ENCODE peak calls at places on chromosomes 16 and 17, in four cellular contexts. G is CD4-positive, CD25-positive, alpha-beta regulatory T cell; H is esophagus squamous epithelium; T is CD8-positive, alpha-beta memory T cell. R is an unnamed sample.

GRCh38 chr16:84618428-84619102 is 687 bp upstream of the COTL1 start:
- DNase-seq in G (no peak), H (no peak), T (no peak), R (peak; percentile 37)

GRCh38 chr17:70808596-70808995 is 639.3 kb downstream of the KCNJ2 start:
- DNase-seq in G (no peak), H (no peak), T (no peak), R (no peak)

GRCh38 chr17:17751489-17751995 is 70.3 kb downstream of the RAI1 start:
- DNase-seq in G (peak; percentile 84), H (no peak), T (no peak), R (no peak)

GRCh38 chr17:38509008-38509771 is 80.9 kb downstream of the ARHGAP23 start:
- DNase-seq in G (peak; percentile 81), H (no peak), T (peak; percentile 55), R (peak; percentile 87)

GRCh38 chr16:68969338-68969737 is 126.0 kb downstream of the TANGO6 start:
- DNase-seq in G (no peak), H (no peak), T (no peak), R (no peak)

GRCh38 chr16:53504665-53505064 is 1.7 kb upstream of the AKTIP start:
- DNase-seq in G (no peak), H (no peak), T (no peak), R (no peak)

GRCh38 chr16:72099377-72099818 is 5.8 kb downstream of the DHX38 start:
- DNase-seq in G (peak; percentile 72), H (no peak), T (peak; percentile 26), R (peak; percentile 13)

GRCh38 chr16:58649707-58650106 is 20.1 kb upstream of the CNOT1 start:
- DNase-seq in G (no peak), H (no peak), T (no peak), R (no peak)

GRCh38 chr17:62631936-62632924 is 4.8 kb downstream of the MRC2 start:
- DNase-seq in G (no peak), H (no peak), T (no peak), R (no peak)

GRCh38 chr17:67637901-67638641 is 79.7 kb upstream of the NOL11 start:
- DNase-seq in G (no peak), H (no peak), T (no peak), R (no peak)

GRCh38 chr17:44124118-44124438 is 637 bp upstream of the HDAC5 start:
- DNase-seq in G (no peak), H (no peak), T (no peak), R (no peak)

GRCh38 chr16:66359811-66360608 is 6.5 kb upstream of the CDH5 start:
- DNase-seq in G (no peak), H (no peak), T (no peak), R (no peak)

GRCh38 chr17:9291912-9292562 is 270.7 kb downstream of the NTN1 start:
- DNase-seq in G (peak; percentile 29), H (no peak), T (no peak), R (no peak)

GRCh38 chr17:82097187-82097918 is 683 bp downstream of the FASN start:
- DNase-seq in G (peak; percentile 36), H (no peak), T (no peak), R (peak; percentile 68)

GRCh38 chr17:30396612-30397011 is 17.9 kb downstream of the CPD start:
- DNase-seq in G (no peak), H (no peak), T (no peak), R (no peak)

GRCh38 chr17:68101992-68102758 is 66.6 kb downstream of the KPNA2 start:
- DNase-seq in G (peak; percentile 46), H (no peak), T (peak; percentile 26), R (peak; percentile 30)

GRCh38 chr17:5128905-5129535 is 13.2 kb downstream of the USP6 start:
- DNase-seq in G (no peak), H (no peak), T (no peak), R (no peak)

GRCh38 chr16:9054460-9054859 is 37.0 kb upstream of the HAPSTR1 start:
- DNase-seq in G (no peak), H (no peak), T (no peak), R (no peak)

GRCh38 chr16:84220851-84221250 is 19.0 kb downstream of the KCNG4 start:
- DNase-seq in G (no peak), H (no peak), T (no peak), R (no peak)

GRCh38 chr16:48329138-48329537 is 56.1 kb downstream of the SIAH1 start:
- DNase-seq in G (no peak), H (no peak), T (no peak), R (no peak)

GRCh38 chr17:79993390-79994221 is 42.1 kb downstream of the TBC1D16 start:
- DNase-seq in G (peak; percentile 34), H (no peak), T (no peak), R (no peak)

GRCh38 chr17:2755941-2756724 is 6.7 kb upstream of the CCDC92B start:
- DNase-seq in G (no peak), H (no peak), T (no peak), R (peak; percentile 8)

GRCh38 chr17:34740516-34740915 is 161.1 kb downstream of the TMEM132E start:
- DNase-seq in G (no peak), H (no peak), T (no peak), R (no peak)

GRCh38 chr16:58426095-58426494 is 33.8 kb downstream of the GINS3 start:
- DNase-seq in G (peak; percentile 51), H (no peak), T (no peak), R (no peak)

GRCh38 chr17:37742114-37742761 is 2.6 kb downstream of the HNF1B start:
- DNase-seq in G (peak; percentile 9), H (no peak), T (no peak), R (no peak)

GRCh38 chr17:545156-545555 is 169.5 kb downstream of the VPS53 start:
- DNase-seq in G (no peak), H (no peak), T (no peak), R (no peak)

GRCh38 chr16:50430076-50430475 is 61.3 kb upstream of the BRD7 start:
- DNase-seq in G (no peak), H (no peak), T (no peak), R (no peak)

GRCh38 chr17:61396586-61397085 is 3.0 kb upstream of the TBX2 start:
- DNase-seq in G (no peak), H (no peak), T (no peak), R (no peak)

GRCh38 chr17:61394630-61395408 is 4.8 kb upstream of the TBX2 start:
- DNase-seq in G (no peak), H (no peak), T (no peak), R (no peak)

GRCh38 chr17:61395409-61395982 is 4.1 kb upstream of the TBX2 start:
- DNase-seq in G (no peak), H (no peak), T (no peak), R (no peak)

GRCh38 chr17:61397086-61397842 is 2.4 kb upstream of the TBX2 start:
- DNase-seq in G (no peak), H (no peak), T (no peak), R (no peak)

GRCh38 chr17:61395983-61396585 is 3.6 kb upstream of the TBX2 start:
- DNase-seq in G (no peak), H (no peak), T (no peak), R (no peak)
- H3K4me3 ChIP-seq in G (no peak overlapping the region), H (peak overlapping the region; percentile 53), T (no peak overlapping the region), R (no peak overlapping the region)

GRCh38 chr17:77825621-77826020 is 132.9 kb upstream of the TNRC6C start:
- DNase-seq in G (no peak), H (no peak), T (no peak), R (no peak)
- H3K27me3 ChIP-seq in G (no peaks in the 10 kb centered on the region), H (peaks cover 21% of the 10 kb centered on the region), T (peaks cover 5% of the 10 kb centered on the region), R (no peaks in the 10 kb centered on the region)

GRCh38 chr16:75258807-75259141 is 7.3 kb upstream of the BCAR1 start:
- DNase-seq in G (no peak), H (no peak), T (no peak), R (no peak)

GRCh38 chr16:75257886-75258806 is 6.7 kb upstream of the BCAR1 start:
- DNase-seq in G (no peak), H (no peak), T (no peak), R (no peak)

GRCh38 chr16:75254359-75254837 is 3.0 kb upstream of the BCAR1 start:
- DNase-seq in G (no peak), H (no peak), T (no peak), R (no peak)

GRCh38 chr16:75256059-75256870 is 4.8 kb upstream of the BCAR1 start:
- DNase-seq in G (no peak), H (no peak), T (no peak), R (no peak)

DNA sequence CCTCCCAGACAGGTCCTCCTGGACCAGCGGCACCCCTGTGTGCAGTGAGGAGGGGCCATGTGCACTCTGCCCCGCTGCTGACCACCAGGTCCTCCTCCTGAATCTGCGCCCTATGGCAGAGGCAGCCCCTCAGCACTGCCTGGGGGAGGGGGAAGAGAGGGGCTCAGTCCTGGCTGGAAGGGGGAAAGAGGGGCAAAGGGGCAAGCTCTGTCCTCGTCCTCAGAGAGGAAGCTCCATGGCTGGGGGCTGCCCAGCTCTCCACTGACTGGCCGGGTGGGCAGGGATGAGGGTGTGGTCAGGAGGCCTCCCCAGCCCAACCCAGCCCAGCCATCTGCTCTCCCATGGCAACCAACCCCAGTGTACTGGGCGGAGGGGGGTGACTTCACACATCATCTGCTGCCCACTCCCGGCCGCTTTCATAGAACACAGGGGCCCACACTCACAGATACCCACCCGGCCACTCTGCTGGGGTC is 5.5 kb upstream of the BCAR1 start:
- DNase-seq in G (no peak), H (no peak), T (no peak), R (no peak)
- H3K4me3 ChIP-seq in G (no peak overlapping the region), H (no peak overlapping the region), T (no peak overlapping the region), R (no peak overlapping the region)

GRCh38 chr17:52159159-52159809 is 770 bp upstream of the CA10 start:
- DNase-seq in G (no peak), H (no peak), T (no peak), R (no peak)
- H3K27me3 ChIP-seq in G (peaks cover 25% of the 10 kb centered on the region), H (peaks cover 79% of the 10 kb centered on the region), T (peaks cover 6% of the 10 kb centered on the region), R (no peaks in the 10 kb centered on the region)

GRCh38 chr16:75266738-75267630 is 15.6 kb upstream of the BCAR1 start:
- DNase-seq in G (no peak), H (no peak), T (no peak), R (no peak)

GRCh38 chr16:75265911-75266701 is 14.7 kb upstream of the BCAR1 start:
- DNase-seq in G (no peak), H (no peak), T (no peak), R (peak; percentile 70)

GRCh38 chr16:75264531-75264998 is 13.1 kb upstream of the BCAR1 start:
- DNase-seq in G (no peak), H (no peak), T (no peak), R (no peak)

GRCh38 chr16:75263963-75264445 is 12.6 kb upstream of the BCAR1 start:
- DNase-seq in G (no peak), H (no peak), T (no peak), R (no peak)

GRCh38 chr16:75264999-75265910 is 13.8 kb upstream of the BCAR1 start:
- DNase-seq in G (no peak), H (no peak), T (no peak), R (no peak)
- H3K4me3 ChIP-seq in G (no peak overlapping the region), H (peak overlapping the region; percentile 65), T (peak overlapping the region; percentile 26), R (peak overlapping the region; percentile 86)

GRCh38 chr17:50636804-50637195 is 2.1 kb downstream of the ABCC3 start:
- DNase-seq in G (no peak), H (no peak), T (no peak), R (no peak)
- H3K27me3 ChIP-seq in G (peaks cover 30% of the 10 kb centered on the region), H (peaks cover 61% of the 10 kb centered on the region), T (peaks cover 33% of the 10 kb centered on the region), R (peaks cover 29% of the 10 kb centered on the region)

GRCh38 chr17:75406222-75406615 is 741 bp upstream of the GRB2 start:
- DNase-seq in G (peak; percentile 37), H (no peak), T (no peak), R (no peak)
- H3K4me3 ChIP-seq in G (peak overlapping the region; percentile 91), H (peak overlapping the region; percentile 93), T (peak overlapping the region; percentile 62), R (peak overlapping the region; percentile 98)

R was measured in HAP-1.